ENCODE peak calls at places on chromosomes 4 and X, in four cellular contexts. E is T47D; G is stimulated activated CD4-positive, alpha-beta T cell treated with anti-CD3 and anti-CD28 coated beads, Interleukin-4, amount 100 ng/mL, for 4 hours; A is A172. J is an unnamed sample.

GRCh38 chr4:36260714-36261113 is 16.4 kb upstream of the ARAP2 start:
- DNase-seq in E (no peak), G (no peak), A (no peak), J (no peak)

GRCh38 chr4:123750044-123750443 is 353.4 kb downstream of the SPRY1 start:
- DNase-seq in E (no peak), G (no peak), A (no peak), J (no peak)

GRCh38 chr4:48129307-48130014 is 4.6 kb downstream of the TXK start:
- DNase-seq in E (no peak), G (peak; percentile 37), A (no peak), J (no peak)

GRCh38 chr4:1277667-1278335 is 11.9 kb upstream of the MAEA start:
- DNase-seq in E (no peak), G (no peak), A (no peak), J (no peak)

GRCh38 chrX:136497556-136498048 is at the start of gene HTATSF1:
- DNase-seq in E (no peak), G (no peak), A (no peak), J (peak; percentile 2)

GRCh38 chrX:57211906-57212305 is 74.6 kb upstream of the FAAH2 start:
- DNase-seq in E (no peak), G (no peak), A (no peak), J (no peak)

GRCh38 chr4:7513731-7514130 is 79.0 kb upstream of the PSAPL1 start:
- DNase-seq in E (no peak), G (no peak), A (peak; percentile 84), J (peak; percentile 63)

GRCh38 chrX:71871367-71871766 is 39.3 kb upstream of the NHSL2 start:
- DNase-seq in E (no peak), G (no peak), A (peak; percentile 0), J (peak; percentile 74)

GRCh38 chrX:74537011-74537390 is 77.4 kb downstream of the RLIM start:
- DNase-seq in E (no peak), G (no peak), A (no peak), J (peak; percentile 3)

J was measured in foreskin keratinocyte.